ENCODE peak calls at places on chromosomes 6 and 20, in four cellular contexts. One of them, this sample, is unnamed.

GRCh38 chr6:36964908-36965307 is 10.4 kb downstream of the PI16 start:
- DNase-seq in K562: no peak
- DNase-seq in GM12878: no peak
- DNase-seq in H1: no peak
- DNase-seq in this sample: no peak

GRCh38 chr20:22680031-22680740 is 95.8 kb upstream of the FOXA2 start:
- DNase-seq in GM12878: no peak
- DNase-seq in H1: no peak
- DNase-seq in K562: no peak
- DNase-seq in this sample: peak; percentile 58

GRCh38 chr6:21595265-21595950 is 1.9 kb downstream of the SOX4 start:
- DNase-seq in H1: no peak
- DNase-seq in GM12878: no peak
- DNase-seq in K562: no peak
- DNase-seq in this sample: no peak

GRCh38 chr6:39887692-39888450 is 46.4 kb downstream of the MOCS1 start:
- DNase-seq in H1: peak; percentile 13
- DNase-seq in GM12878: no peak
- DNase-seq in K562: no peak
- DNase-seq in this sample: peak; percentile 85

GRCh38 chr6:43328528-43328927 is 19.9 kb upstream of the CRIP3 start:
- DNase-seq in GM12878: no peak
- DNase-seq in K562: no peak
- DNase-seq in H1: no peak
- DNase-seq in this sample: peak; percentile 62

GRCh38 chr6:169075211-169075621 is 178.4 kb downstream of the THBS2 start:
- DNase-seq in H1: no peak
- DNase-seq in GM12878: no peak
- DNase-seq in K562: no peak
- DNase-seq in this sample: no peak

GRCh38 chr20:63268256-63268655 is 4.4 kb upstream of the ARFGAP1 start:
- DNase-seq in K562: no peak
- DNase-seq in GM12878: no peak
- DNase-seq in H1: no peak
- DNase-seq in this sample: no peak

GRCh38 chr6:127514396-127515227 is 4.5 kb downstream of the MTCL3 start:
- DNase-seq in H1: peak; percentile 3
- DNase-seq in K562: no peak
- DNase-seq in GM12878: no peak
- DNase-seq in this sample: no peak

GRCh38 chr6:17167327-17167979 is 65.6 kb downstream of the STMND1 start:
- DNase-seq in K562: no peak
- DNase-seq in H1: peak; percentile 50
- DNase-seq in GM12878: no peak
- DNase-seq in this sample: peak; percentile 67

GRCh38 chr6:17225767-17226166 is 55.4 kb upstream of the RBM24 start:
- DNase-seq in GM12878: no peak
- DNase-seq in K562: no peak
- DNase-seq in H1: no peak
- DNase-seq in this sample: no peak

GRCh38 chr6:158170656-158171081 is 2.5 kb downstream of the GTF2H5 start:
- DNase-seq in H1: no peak
- DNase-seq in GM12878: no peak
- DNase-seq in K562: no peak
- DNase-seq in this sample: peak; percentile 78

GRCh38 chr20:420169-420620 is 12.1 kb downstream of the RBCK1 start:
- DNase-seq in H1: no peak
- DNase-seq in K562: no peak
- DNase-seq in GM12878: no peak
- DNase-seq in this sample: no peak

GRCh38 chr6:148440877-148441453 is 98.3 kb downstream of the SASH1 start:
- DNase-seq in GM12878: no peak
- DNase-seq in H1: no peak
- DNase-seq in K562: no peak
- DNase-seq in this sample: peak; percentile 50
- TF ChIP-seq CBX5 in GM12878: no peak
- TF ChIP-seq CBX5 in H1: no peak
- TF ChIP-seq CBX5 in K562: no peak
- TF ChIP-seq CBX5 in this sample: no peak

DNA sequence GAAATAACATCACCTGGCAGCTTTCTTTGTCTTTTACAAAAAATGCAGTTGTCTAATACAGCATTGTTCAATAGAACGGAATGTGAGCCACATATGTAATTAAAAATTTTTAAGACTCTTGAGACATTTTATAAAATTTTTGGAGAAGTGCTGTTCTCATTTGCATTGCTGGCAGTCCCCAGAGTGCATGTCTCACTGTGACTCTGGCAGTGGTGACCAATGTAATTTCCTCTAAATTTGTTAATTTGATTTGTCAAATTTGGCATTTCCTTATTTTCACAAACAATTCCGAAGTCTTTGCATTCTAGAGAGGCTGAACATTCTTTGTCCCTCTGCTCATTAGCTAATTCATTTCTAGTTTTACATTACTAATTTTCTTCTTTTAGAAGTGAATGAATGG is 68.7 kb upstream of the ARMC2 start:
- DNase-seq in GM12878: no peak
- DNase-seq in K562: no peak
- DNase-seq in H1: no peak
- DNase-seq in this sample: no peak
- TF ChIP-seq CBX5 in GM12878: no peak
- TF ChIP-seq CBX5 in K562: no peak
- TF ChIP-seq CBX5 in H1: no peak
- TF ChIP-seq CBX5 in this sample: no peak

GRCh38 chr20:24049081-24049480 is 60.5 kb upstream of the GGTLC1 start:
- DNase-seq in K562: no peak
- DNase-seq in GM12878: no peak
- DNase-seq in H1: no peak
- DNase-seq in this sample: no peak
- TF ChIP-seq CBX5 in K562: no peak
- TF ChIP-seq CBX5 in GM12878: no peak
- TF ChIP-seq CBX5 in H1: no peak
- TF ChIP-seq CBX5 in this sample: no peak

GRCh38 chr20:36642136-36642535 is 3.9 kb downstream of the SLA2 start:
- DNase-seq in H1: no peak
- DNase-seq in K562: no peak
- DNase-seq in GM12878: no peak
- DNase-seq in this sample: no peak
- TF ChIP-seq CBX5 in H1: no peak
- TF ChIP-seq CBX5 in K562: no peak
- TF ChIP-seq CBX5 in GM12878: no peak
- TF ChIP-seq CBX5 in this sample: no peak

GRCh38 chr20:24033151-24033550 is 44.6 kb upstream of the GGTLC1 start:
- DNase-seq in H1: no peak
- DNase-seq in GM12878: no peak
- DNase-seq in K562: no peak
- DNase-seq in this sample: no peak
- TF ChIP-seq CBX5 in H1: no peak
- TF ChIP-seq CBX5 in GM12878: no peak
- TF ChIP-seq CBX5 in K562: no peak
- TF ChIP-seq CBX5 in this sample: no peak

GRCh38 chr6:103854059-103854458 is 1005.7 kb downstream of the HACE1 start:
- DNase-seq in H1: no peak
- DNase-seq in K562: no peak
- DNase-seq in GM12878: no peak
- DNase-seq in this sample: no peak
- TF ChIP-seq CBX5 in H1: no peak
- TF ChIP-seq CBX5 in K562: no peak
- TF ChIP-seq CBX5 in GM12878: no peak
- TF ChIP-seq CBX5 in this sample: no peak

DNA sequence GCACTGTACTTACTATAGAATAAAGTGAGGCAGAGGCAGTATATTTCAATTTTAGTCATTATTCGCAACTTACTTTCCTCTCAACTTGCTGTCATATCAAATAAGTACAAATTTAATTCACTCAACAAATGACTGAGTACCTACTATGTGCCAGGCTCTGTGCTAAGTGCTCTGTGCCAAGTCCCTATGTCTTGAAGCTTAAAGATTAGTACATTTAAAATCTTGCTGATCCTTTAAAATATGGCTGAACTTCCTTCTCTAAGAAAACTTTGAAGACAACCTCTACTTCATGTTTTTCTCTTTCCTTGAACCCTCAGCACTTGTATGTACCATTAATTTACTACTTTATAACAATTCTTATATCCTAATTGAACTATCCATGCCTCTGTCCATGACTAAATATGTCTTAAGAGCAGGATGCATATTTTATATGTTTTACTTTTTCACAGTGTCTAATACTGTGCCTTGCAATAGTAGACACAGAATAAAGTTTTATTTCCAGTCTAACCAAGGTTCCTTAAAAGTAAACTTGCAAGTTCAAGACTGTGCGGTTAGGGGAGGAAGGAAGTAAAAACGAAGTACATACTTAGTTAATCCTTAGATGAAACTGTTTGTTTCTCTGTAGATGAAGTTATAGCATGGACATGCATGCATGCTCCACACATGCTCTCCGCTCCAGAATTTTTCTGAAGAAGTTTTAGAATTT is 10.0 kb upstream of the LATS1 start:
- DNase-seq in GM12878: no peak
- DNase-seq in H1: no peak
- DNase-seq in K562: no peak
- DNase-seq in this sample: no peak
- TF ChIP-seq CBX5 in GM12878: no peak
- TF ChIP-seq CBX5 in H1: no peak
- TF ChIP-seq CBX5 in K562: no peak
- TF ChIP-seq CBX5 in this sample: no peak

GRCh38 chr6:116005508-116005855 is 55.2 kb downstream of the FRK start:
- DNase-seq in H1: no peak
- DNase-seq in GM12878: no peak
- DNase-seq in K562: no peak
- DNase-seq in this sample: no peak

GRCh38 chr6:116008470-116009229 is 52.0 kb downstream of the FRK start:
- DNase-seq in H1: no peak
- DNase-seq in GM12878: peak; percentile 73
- DNase-seq in K562: no peak
- DNase-seq in this sample: no peak

GRCh38 chr6:116010400-116011095 is 50.1 kb downstream of the FRK start:
- DNase-seq in K562: peak; percentile 42
- DNase-seq in H1: peak; percentile 17
- DNase-seq in GM12878: no peak
- DNase-seq in this sample: peak; percentile 75

GRCh38 chr6:116003668-116004067 is 57.0 kb downstream of the FRK start:
- DNase-seq in K562: no peak
- DNase-seq in H1: no peak
- DNase-seq in GM12878: no peak
- DNase-seq in this sample: no peak

DNA sequence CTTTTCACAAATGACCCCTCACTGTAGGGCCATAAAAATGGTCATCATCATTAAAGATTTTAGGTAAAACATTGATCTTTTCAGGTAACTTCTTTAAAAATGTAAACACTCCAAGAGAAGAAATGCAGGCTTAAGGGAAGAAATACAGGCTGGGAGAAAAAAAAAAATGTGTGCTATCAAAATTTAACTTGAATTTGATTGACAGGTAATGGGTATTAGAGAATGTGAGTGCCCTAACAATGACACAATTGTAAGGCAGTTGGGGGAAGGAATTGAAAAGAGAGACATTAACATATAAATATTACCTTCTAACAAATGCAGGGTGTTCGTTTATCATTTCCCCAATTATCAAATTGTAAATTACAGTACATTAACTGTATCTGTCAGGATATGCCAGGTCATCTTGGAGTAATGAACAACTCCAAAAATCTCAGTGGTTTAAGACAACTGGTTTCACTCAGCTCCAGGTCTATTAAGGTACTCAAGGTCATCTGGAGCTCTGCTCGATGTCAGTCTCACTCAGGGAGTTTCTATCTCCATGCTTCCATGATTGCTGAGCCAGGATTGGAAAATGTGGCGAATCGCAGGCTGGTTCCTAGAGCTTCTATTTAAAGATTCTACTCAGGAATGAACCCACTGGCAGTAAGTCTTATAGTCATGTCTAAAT is 55.7 kb downstream of the FRK start:
- DNase-seq in GM12878: no peak
- DNase-seq in H1: no peak
- DNase-seq in K562: no peak
- DNase-seq in this sample: no peak
- TF ChIP-seq CBX5 in GM12878: no peak
- TF ChIP-seq CBX5 in H1: no peak
- TF ChIP-seq CBX5 in K562: no peak
- TF ChIP-seq CBX5 in this sample: no peak

GRCh38 chr20:1567392-1568165 is 10.1 kb upstream of the SIRPD start:
- DNase-seq in K562: peak; percentile 1
- DNase-seq in H1: peak; percentile 10
- DNase-seq in GM12878: no peak
- DNase-seq in this sample: peak; percentile 0
- TF ChIP-seq CBX5 in K562: no peak
- TF ChIP-seq CBX5 in H1: no peak
- TF ChIP-seq CBX5 in GM12878: no peak
- TF ChIP-seq CBX5 in this sample: no peak